ENCODE peak calls at places on chromosomes 2 and 18, in nine cellular contexts. U is SK-N-SH, J is GM12878, G is upper lobe of left lung, W is A549, B is sigmoid colon, N is K562, E is stomach, S is ovary. T is an unnamed sample.

GRCh38 chr2:38523728-38524437 is 78.8 kb downstream of the HNRNPLL start:
- DNase-seq in N (peak; percentile 78), U (peak; percentile 52), G (no peak), B (no peak), J (no peak), W (no peak), S (no peak), E (no peak), T (no peak)

GRCh38 chr2:239724194-239724849 is 300.8 kb downstream of the NDUFA10 start:
- DNase-seq in U (no peak), J (no peak), S (no peak), B (peak; percentile 39), W (no peak), E (peak; percentile 16), G (no peak), N (no peak), T (peak; percentile 1)

GRCh38 chr18:79644666-79645057 is 34.9 kb upstream of the CTDP1 start:
- DNase-seq in G (no peak), S (no peak), U (no peak), J (no peak), W (no peak), E (no peak), B (peak; percentile 66), N (peak; percentile 18), T (no peak)

GRCh38 chr2:127014630-127015029 is 92.3 kb downstream of the BIN1 start:
- DNase-seq in U (no peak), W (peak; percentile 46), N (no peak), J (no peak), G (no peak), B (no peak), S (no peak), E (no peak), T (no peak)

GRCh38 chr2:108963057-108963456 is 26.0 kb downstream of the EDAR start:
- DNase-seq in E (no peak), U (no peak), W (no peak), J (no peak), N (no peak), S (no peak), G (no peak), B (no peak), T (no peak)

GRCh38 chr18:76984193-76985155 is 148.1 kb downstream of the MBP start:
- DNase-seq in N (no peak), W (no peak), U (no peak), B (no peak), G (no peak), S (no peak), J (no peak), E (no peak), T (no peak)

GRCh38 chr2:69046221-69046662 is 33.3 kb downstream of the ANTXR1 start:
- DNase-seq in W (peak; percentile 88), E (peak; percentile 46), N (no peak), J (no peak), U (no peak), G (no peak), S (no peak), B (no peak), T (no peak)

GRCh38 chr2:9973691-9974090 is 22.2 kb downstream of the GRHL1 start:
- DNase-seq in J (no peak), U (no peak), N (no peak), S (no peak), E (no peak), G (no peak), B (no peak), W (no peak), T (no peak)

GRCh38 chr18:60446821-60447220 is 74.2 kb upstream of the MC4R start:
- DNase-seq in N (no peak), B (no peak), S (no peak), G (no peak), W (no peak), U (no peak), E (no peak), J (no peak), T (no peak)

GRCh38 chr2:219122197-219122965 is 38.2 kb downstream of the NHEJ1 start:
- DNase-seq in W (no peak), J (no peak), U (no peak), B (no peak), E (no peak), S (no peak), G (no peak), N (no peak), T (no peak)

GRCh38 chr2:23487735-23488492 is 102.9 kb downstream of the KLHL29 start:
- DNase-seq in B (no peak), W (no peak), G (no peak), J (no peak), S (no peak), N (no peak), E (no peak), U (no peak), T (no peak)

GRCh38 chr2:22904126-22904684 is 480.8 kb upstream of the KLHL29 start:
- DNase-seq in G (peak; percentile 24), J (no peak), N (peak; percentile 18), S (no peak), E (peak; percentile 38), W (peak; percentile 17), U (peak; percentile 34), B (no peak), T (peak; percentile 18)

GRCh38 chr2:159963700-159964099 is 98.7 kb downstream of the PLA2R1 start:
- DNase-seq in S (no peak), U (no peak), W (no peak), N (no peak), J (peak; percentile 78), G (no peak), B (no peak), E (no peak), T (no peak)

GRCh38 chr2:167484875-167485274 is 596.6 kb downstream of the XIRP2 start:
- DNase-seq in N (no peak), S (no peak), G (no peak), U (no peak), W (no peak), J (no peak), B (no peak), E (no peak), T (no peak)
- TF ChIP-seq CTCF in N (no peak), S (no peak), G (no peak), U (no peak), W (no peak), J (no peak), B (no peak), E (no peak), T (no peak)

GRCh38 chr2:235576337-235576910 is 82.6 kb downstream of the AGAP1 start:
- DNase-seq in W (no peak), S (no peak), G (no peak), J (no peak), E (no peak), B (no peak), U (no peak), N (no peak), T (no peak)

GRCh38 chr2:235582081-235582686 is 88.3 kb downstream of the AGAP1 start:
- DNase-seq in N (no peak), G (no peak), W (no peak), E (no peak), J (no peak), S (no peak), B (no peak), U (no peak), T (no peak)

GRCh38 chr2:235577404-235578330 is 83.8 kb downstream of the AGAP1 start:
- DNase-seq in W (no peak), J (no peak), G (no peak), B (peak; percentile 80), U (no peak), N (no peak), E (no peak), S (peak; percentile 59), T (no peak)

GRCh38 chr2:235580401-235581157 is 86.7 kb downstream of the AGAP1 start:
- DNase-seq in E (no peak), G (no peak), N (no peak), S (no peak), B (no peak), U (no peak), W (no peak), J (no peak), T (no peak)

GRCh38 chr2:235579128-235579527 is 85.3 kb downstream of the AGAP1 start:
- DNase-seq in S (no peak), E (no peak), G (no peak), B (no peak), N (no peak), W (no peak), J (no peak), U (no peak), T (no peak)
- TF ChIP-seq EP300 in S (no peak), E (no peak), G (no peak), B (no peak), N (no peak), W (no peak), J (no peak), U (no peak), T (no peak)

GRCh38 chr2:241109210-241110088 is 7.4 kb upstream of the MTERF4 start:
- DNase-seq in E (no peak), S (no peak), N (no peak), W (no peak), U (no peak), G (no peak), J (no peak), B (peak; percentile 22), T (no peak)

GRCh38 chr2:241105641-241106040 is 3.6 kb upstream of the MTERF4 start:
- DNase-seq in B (no peak), G (no peak), U (no peak), S (no peak), E (no peak), J (no peak), W (no peak), N (peak; percentile 40), T (no peak)

GRCh38 chr2:241108271-241109209 is 6.5 kb upstream of the MTERF4 start:
- DNase-seq in W (no peak), E (no peak), S (no peak), N (no peak), J (no peak), G (peak; percentile 29), U (no peak), B (peak; percentile 40), T (no peak)

GRCh38 chr2:241110089-241110606 is 8.1 kb upstream of the MTERF4 start:
- DNase-seq in U (no peak), J (no peak), G (no peak), S (no peak), N (no peak), B (peak; percentile 46), E (peak; percentile 10), W (no peak), T (no peak)

GRCh38 chr2:241107384-241107783 is 5.3 kb upstream of the MTERF4 start:
- DNase-seq in J (no peak), G (no peak), B (no peak), S (no peak), E (no peak), N (no peak), W (no peak), U (no peak), T (no peak)
- H3K4me1 ChIP-seq in J (peaks cover 35% of the 10 kb centered on the region), G (peaks cover 14% of the 10 kb centered on the region), B (peaks cover 8% of the 10 kb centered on the region), S (peaks cover 5% of the 10 kb centered on the region), E (peaks cover 11% of the 10 kb centered on the region), N (no peaks in the 10 kb centered on the region), W (peaks cover 8% of the 10 kb centered on the region), U (peaks cover 5% of the 10 kb centered on the region), T (peaks cover 10% of the 10 kb centered on the region)

GRCh38 chr2:44295636-44296359 is 20.5 kb downstream of the SLC3A1 start:
- DNase-seq in S (no peak), G (no peak), N (no peak), J (no peak), W (peak; percentile 44), U (no peak), E (no peak), B (no peak), T (no peak)
- TF ChIP-seq CTCF in S (no peak), G (no peak), N (peak; percentile 19), J (peak; percentile 15), W (peak; percentile 24), U (no peak), E (no peak), B (no peak), T (no peak)